ENCODE peak calls at places on chromosomes 13 and 19, in nine cellular contexts. C is NCI-H748 treated with DMSO at 0.1 percent for 48 hours; O is NCI-H146; W is HFFc6; G is left cardiac atrium; U is HTR-8/SVneo; V is nephron progenitor cell; F is activated naive CD4-positive, alpha-beta T cell treated with anti-CD3 and anti-CD28 coated beads, Interleukin-2, amount 50 U/mL, for 16 hours; J is omental fat pad. H is an unnamed sample.
A peak's percentile ranks its signal among the peaks of the same experiment; 100 is the strongest.

GRCh38 chr19:7500811-7501450 is 12.1 kb upstream of the PEX11G start:
- DNase-seq in O (peak; percentile 85), V (peak; percentile 83), W (no peak), G (peak; percentile 61), C (peak; percentile 45), J (no peak), F (peak; percentile 66), U (peak; percentile 83), H (no peak)

GRCh38 chr19:5434970-5435641 is 20.1 kb upstream of the ZNRF4 start:
- DNase-seq in F (peak; percentile 50), C (no peak), U (peak; percentile 60), J (no peak), O (no peak), V (no peak), W (peak; percentile 87), G (no peak), H (peak; percentile 80)

GRCh38 chr13:58935689-58936088 is 1228.0 kb downstream of the DIAPH3 start:
- DNase-seq in W (no peak), G (no peak), C (no peak), V (no peak), U (no peak), F (no peak), J (no peak), O (no peak), H (no peak)

GRCh38 chr13:51643882-51644281 is 59.6 kb downstream of the WDFY2 start:
- DNase-seq in C (no peak), F (no peak), V (no peak), W (peak; percentile 90), J (no peak), G (no peak), U (peak; percentile 54), O (no peak), H (peak; percentile 87)

GRCh38 chr13:40794414-40795368 is 5.3 kb downstream of the SLC25A15 start:
- DNase-seq in C (no peak), U (no peak), J (no peak), F (no peak), W (no peak), V (no peak), O (no peak), G (no peak), H (no peak)

GRCh38 chr19:19134687-19135158 is 3.6 kb downstream of the TMEM161A start:
- DNase-seq in U (no peak), C (no peak), O (peak; percentile 76), F (peak; percentile 61), J (no peak), W (no peak), G (peak; percentile 73), V (peak; percentile 54), H (no peak)

GRCh38 chr19:33252418-33252962 is 26.8 kb upstream of the SLC7A10 start:
- DNase-seq in O (no peak), F (no peak), G (no peak), J (no peak), U (no peak), C (no peak), W (no peak), V (no peak), H (no peak)

GRCh38 chr13:87089391-87089790 is 581.8 kb upstream of the SLITRK5 start:
- DNase-seq in O (no peak), C (no peak), F (no peak), V (no peak), U (peak; percentile 19), W (no peak), J (no peak), G (no peak), H (no peak)

GRCh38 chr19:33767898-33768413 is 28.7 kb upstream of the KCTD15 start:
- DNase-seq in J (no peak), U (peak; percentile 54), C (no peak), O (no peak), W (no peak), F (no peak), G (no peak), V (peak; percentile 98), H (no peak)

GRCh38 chr13:49625392-49626137 is 2.7 kb upstream of the ARL11 start:
- DNase-seq in C (no peak), F (no peak), V (peak; percentile 19), O (no peak), J (no peak), G (peak; percentile 61), W (no peak), U (no peak), H (peak; percentile 8)

GRCh38 chr19:29680447-29680846 is 15.2 kb downstream of the PLEKHF1 start:
- DNase-seq in V (no peak), G (peak; percentile 57), W (no peak), U (no peak), C (no peak), O (no peak), J (no peak), F (peak; percentile 70), H (no peak)

GRCh38 chr19:16654621-16655020 is 5.3 kb downstream of the SMIM7 start:
- DNase-seq in F (no peak), W (no peak), C (no peak), O (no peak), V (no peak), U (no peak), G (no peak), J (no peak), H (no peak)

H was measured in H4.